ENCODE peak calls at places on chromosomes 5 and 9, in seven cellular contexts. L is dorsolateral prefrontal cortex; V is NCI-H2081 treated with DMSO at 0.1 percent for 48 hours; D is activated gamma-delta T cell treated with anti-CD3 and anti-CD28 coated beads, Interleukin-2, amount 50 U/mL, for 16 hours; I is A549; B is adipocyte; Q is stimulated activated CD4-positive, alpha-beta T cell treated with anti-CD3 and anti-CD28 coated beads, Interleukin-15, amount 100 ng/mL, for 1 hour. M is an unnamed sample.

GRCh38 chr9:133523096-133523495 is 1.7 kb downstream of the MYMK start:
- DNase-seq in B (no peak), D (no peak), V (no peak), L (no peak), I (no peak), Q (no peak), M (no peak)

GRCh38 chr5:111407562-111407961 is 104.8 kb downstream of the STARD4 start:
- DNase-seq in D (no peak), B (peak; percentile 58), V (no peak), L (no peak), I (no peak), Q (no peak), M (no peak)

GRCh38 chr5:179276838-179277395 is 68.3 kb downstream of the ADAMTS2 start:
- DNase-seq in B (no peak), V (no peak), D (no peak), Q (no peak), I (no peak), L (no peak), M (no peak)

GRCh38 chr5:121725450-121725849 is 126.2 kb upstream of the FTMT start:
- DNase-seq in Q (no peak), I (no peak), D (no peak), B (peak; percentile 19), V (no peak), L (no peak), M (no peak)

GRCh38 chr9:35756743-35757526 is 2.9 kb upstream of the MSMP start:
- DNase-seq in I (peak; percentile 64), Q (peak; percentile 27), V (peak; percentile 47), B (peak; percentile 27), D (peak; percentile 27), L (peak; percentile 72), M (peak; percentile 63)

GRCh38 chr5:76691470-76692273 is 24.3 kb upstream of the F2R start:
- DNase-seq in D (no peak), L (no peak), V (no peak), Q (no peak), B (peak; percentile 63), I (no peak), M (no peak)

GRCh38 chr5:3317051-3317795 is 278.4 kb upstream of the IRX1 start:
- DNase-seq in I (no peak), B (no peak), V (no peak), Q (no peak), D (no peak), L (no peak), M (no peak)

GRCh38 chr9:131732061-131732526 is 7.8 kb downstream of the RAPGEF1 start:
- DNase-seq in Q (no peak), I (no peak), V (no peak), D (no peak), L (no peak), B (peak; percentile 63), M (no peak)

GRCh38 chr5:62093981-62094380 is 212.0 kb upstream of the KIF2A start:
- DNase-seq in D (no peak), I (peak; percentile 55), Q (no peak), B (peak; percentile 42), L (peak; percentile 59), V (peak; percentile 50), M (peak; percentile 49)

GRCh38 chr5:16534280-16534679 is 68.7 kb upstream of the ZNF622 start:
- DNase-seq in B (no peak), V (no peak), L (no peak), I (no peak), Q (no peak), D (no peak), M (no peak)

GRCh38 chr9:128819716-128820664 is 1.7 kb downstream of the ENDOG start:
- DNase-seq in B (peak; percentile 46), D (no peak), I (no peak), V (no peak), L (peak; percentile 69), Q (no peak), M (no peak)

GRCh38 chr9:90086076-90086475 is 481.3 kb downstream of the GADD45G start:
- DNase-seq in L (no peak), I (no peak), B (no peak), V (no peak), Q (no peak), D (no peak), M (no peak)

GRCh38 chr9:135251331-135251761 is 163.9 kb downstream of the OLFM1 start:
- DNase-seq in B (no peak), D (no peak), Q (no peak), I (no peak), V (no peak), L (peak; percentile 40), M (no peak)

GRCh38 chr9:116907989-116908388 is 220.9 kb downstream of the TRIM32 start:
- DNase-seq in I (no peak), Q (no peak), V (no peak), D (no peak), B (no peak), L (no peak), M (no peak)

GRCh38 chr9:94927048-94927761 is 200.7 kb downstream of the AOPEP start:
- DNase-seq in Q (no peak), L (no peak), V (no peak), B (no peak), I (no peak), D (no peak), M (no peak)

GRCh38 chr9:120326076-120326693 is 253.8 kb downstream of the CDK5RAP2 start:
- DNase-seq in L (no peak), Q (no peak), D (no peak), B (no peak), V (no peak), I (no peak), M (no peak)

GRCh38 chr9:35164711-35165110 is 2.9 kb downstream of the UNC13B start:
- DNase-seq in Q (no peak), I (no peak), B (peak; percentile 40), D (no peak), L (no peak), V (no peak), M (no peak)

GRCh38 chr5:87751801-87752200 is 339.1 kb upstream of the CCNH start:
- DNase-seq in V (no peak), D (no peak), B (no peak), Q (no peak), L (no peak), I (no peak), M (no peak)

GRCh38 chr5:33894566-33894965 is 2.8 kb upstream of the ADAMTS12 start:
- DNase-seq in B (peak; percentile 49), Q (no peak), V (no peak), I (no peak), D (no peak), L (no peak), M (no peak)

GRCh38 chr5:88770290-88771257 is 112.4 kb downstream of the MEF2C start:
- DNase-seq in D (no peak), L (no peak), I (no peak), V (no peak), Q (no peak), B (peak; percentile 8), M (no peak)

GRCh38 chr5:89187883-89188465 is 305.0 kb upstream of the MEF2C start:
- DNase-seq in D (no peak), V (no peak), I (no peak), B (no peak), Q (no peak), L (no peak), M (no peak)

GRCh38 chr5:132070460-132071337 is 2.9 kb upstream of the CSF2 start:
- DNase-seq in L (no peak), D (no peak), V (no peak), Q (no peak), B (no peak), I (no peak), M (no peak)

GRCh38 chr5:78523314-78524193 is 125.0 kb downstream of the LHFPL2 start:
- DNase-seq in L (no peak), B (no peak), D (no peak), I (no peak), Q (no peak), V (no peak), M (no peak)